ENCODE peak calls at places on chromosome 4, in six cellular contexts. One of them, this sample, is unnamed.

GRCh38 chr4:53520114-53520513 is 71.2 kb downstream of the LNX1 start:
- DNase-seq in stimulated activated CD4-positive, alpha-beta T cell treated with anti-CD3 and anti-CD28 coated beads, TNF-alpha, amount 100 ng/mL, for 4 hours: no peak
- DNase-seq in mesothelial cell of epicardium: no peak
- DNase-seq in non-pigmented ciliary epithelial cell: no peak
- DNase-seq in stimulated activated CD8-positive, alpha-beta memory T cell treated with anti-CD3 and anti-CD28 coated beads, Interleukin-15, amount 100 ng/mL, for 4 hours: no peak
- DNase-seq in head of caudate nucleus: no peak
- DNase-seq in this sample: no peak

GRCh38 chr4:82591592-82591991 is 29.8 kb upstream of the TMEM150C start:
- DNase-seq in stimulated activated CD8-positive, alpha-beta memory T cell treated with anti-CD3 and anti-CD28 coated beads, Interleukin-15, amount 100 ng/mL, for 4 hours: no peak
- DNase-seq in stimulated activated CD4-positive, alpha-beta T cell treated with anti-CD3 and anti-CD28 coated beads, TNF-alpha, amount 100 ng/mL, for 4 hours: no peak
- DNase-seq in non-pigmented ciliary epithelial cell: no peak
- DNase-seq in head of caudate nucleus: no peak
- DNase-seq in mesothelial cell of epicardium: no peak
- DNase-seq in this sample: no peak

GRCh38 chr4:78138252-78138651 is 81.1 kb downstream of the FRAS1 start:
- DNase-seq in head of caudate nucleus: no peak
- DNase-seq in stimulated activated CD8-positive, alpha-beta memory T cell treated with anti-CD3 and anti-CD28 coated beads, Interleukin-15, amount 100 ng/mL, for 4 hours: no peak
- DNase-seq in stimulated activated CD4-positive, alpha-beta T cell treated with anti-CD3 and anti-CD28 coated beads, TNF-alpha, amount 100 ng/mL, for 4 hours: no peak
- DNase-seq in mesothelial cell of epicardium: no peak
- DNase-seq in non-pigmented ciliary epithelial cell: no peak
- DNase-seq in this sample: no peak

GRCh38 chr4:112170451-112170993 is 25.3 kb downstream of the FAM241A start:
- DNase-seq in mesothelial cell of epicardium: no peak
- DNase-seq in stimulated activated CD4-positive, alpha-beta T cell treated with anti-CD3 and anti-CD28 coated beads, TNF-alpha, amount 100 ng/mL, for 4 hours: no peak
- DNase-seq in stimulated activated CD8-positive, alpha-beta memory T cell treated with anti-CD3 and anti-CD28 coated beads, Interleukin-15, amount 100 ng/mL, for 4 hours: no peak
- DNase-seq in non-pigmented ciliary epithelial cell: peak; percentile 75
- DNase-seq in head of caudate nucleus: no peak
- DNase-seq in this sample: no peak

GRCh38 chr4:2484993-2485392 is 16.1 kb downstream of the RNF4 start:
- DNase-seq in stimulated activated CD4-positive, alpha-beta T cell treated with anti-CD3 and anti-CD28 coated beads, TNF-alpha, amount 100 ng/mL, for 4 hours: peak; percentile 26
- DNase-seq in stimulated activated CD8-positive, alpha-beta memory T cell treated with anti-CD3 and anti-CD28 coated beads, Interleukin-15, amount 100 ng/mL, for 4 hours: peak; percentile 34
- DNase-seq in head of caudate nucleus: peak; percentile 66
- DNase-seq in mesothelial cell of epicardium: no peak
- DNase-seq in non-pigmented ciliary epithelial cell: no peak
- DNase-seq in this sample: peak; percentile 64

GRCh38 chr4:97593248-97593647 is 550.0 kb downstream of the STPG2 start:
- DNase-seq in stimulated activated CD8-positive, alpha-beta memory T cell treated with anti-CD3 and anti-CD28 coated beads, Interleukin-15, amount 100 ng/mL, for 4 hours: no peak
- DNase-seq in mesothelial cell of epicardium: no peak
- DNase-seq in head of caudate nucleus: no peak
- DNase-seq in stimulated activated CD4-positive, alpha-beta T cell treated with anti-CD3 and anti-CD28 coated beads, TNF-alpha, amount 100 ng/mL, for 4 hours: no peak
- DNase-seq in non-pigmented ciliary epithelial cell: no peak
- DNase-seq in this sample: no peak

GRCh38 chr4:84971319-84971932 is 4.9 kb upstream of the WDFY3 start:
- DNase-seq in mesothelial cell of epicardium: no peak
- DNase-seq in head of caudate nucleus: no peak
- DNase-seq in non-pigmented ciliary epithelial cell: no peak
- DNase-seq in stimulated activated CD4-positive, alpha-beta T cell treated with anti-CD3 and anti-CD28 coated beads, TNF-alpha, amount 100 ng/mL, for 4 hours: no peak
- DNase-seq in stimulated activated CD8-positive, alpha-beta memory T cell treated with anti-CD3 and anti-CD28 coated beads, Interleukin-15, amount 100 ng/mL, for 4 hours: no peak
- DNase-seq in this sample: no peak

GRCh38 chr4:134934036-134934806 is 732.6 kb upstream of the PABPC4L start:
- DNase-seq in stimulated activated CD4-positive, alpha-beta T cell treated with anti-CD3 and anti-CD28 coated beads, TNF-alpha, amount 100 ng/mL, for 4 hours: no peak
- DNase-seq in head of caudate nucleus: no peak
- DNase-seq in mesothelial cell of epicardium: no peak
- DNase-seq in stimulated activated CD8-positive, alpha-beta memory T cell treated with anti-CD3 and anti-CD28 coated beads, Interleukin-15, amount 100 ng/mL, for 4 hours: no peak
- DNase-seq in non-pigmented ciliary epithelial cell: no peak
- DNase-seq in this sample: no peak

GRCh38 chr4:110287130-110287529 is 88.7 kb upstream of the ELOVL6 start:
- DNase-seq in stimulated activated CD4-positive, alpha-beta T cell treated with anti-CD3 and anti-CD28 coated beads, TNF-alpha, amount 100 ng/mL, for 4 hours: no peak
- DNase-seq in stimulated activated CD8-positive, alpha-beta memory T cell treated with anti-CD3 and anti-CD28 coated beads, Interleukin-15, amount 100 ng/mL, for 4 hours: no peak
- DNase-seq in head of caudate nucleus: no peak
- DNase-seq in non-pigmented ciliary epithelial cell: peak; percentile 55
- DNase-seq in mesothelial cell of epicardium: no peak
- DNase-seq in this sample: no peak

GRCh38 chr4:67393699-67394281 is 151.5 kb downstream of the CENPC start:
- DNase-seq in head of caudate nucleus: no peak
- DNase-seq in non-pigmented ciliary epithelial cell: no peak
- DNase-seq in stimulated activated CD4-positive, alpha-beta T cell treated with anti-CD3 and anti-CD28 coated beads, TNF-alpha, amount 100 ng/mL, for 4 hours: no peak
- DNase-seq in mesothelial cell of epicardium: no peak
- DNase-seq in stimulated activated CD8-positive, alpha-beta memory T cell treated with anti-CD3 and anti-CD28 coated beads, Interleukin-15, amount 100 ng/mL, for 4 hours: no peak
- DNase-seq in this sample: no peak

GRCh38 chr4:159722052-159722451 is 619.2 kb downstream of the RAPGEF2 start:
- DNase-seq in non-pigmented ciliary epithelial cell: no peak
- DNase-seq in head of caudate nucleus: no peak
- DNase-seq in stimulated activated CD8-positive, alpha-beta memory T cell treated with anti-CD3 and anti-CD28 coated beads, Interleukin-15, amount 100 ng/mL, for 4 hours: no peak
- DNase-seq in mesothelial cell of epicardium: no peak
- DNase-seq in stimulated activated CD4-positive, alpha-beta T cell treated with anti-CD3 and anti-CD28 coated beads, TNF-alpha, amount 100 ng/mL, for 4 hours: no peak
- DNase-seq in this sample: no peak

GRCh38 chr4:181193162-181193930 is 1049.9 kb upstream of the TENM3 start:
- DNase-seq in non-pigmented ciliary epithelial cell: no peak
- DNase-seq in stimulated activated CD8-positive, alpha-beta memory T cell treated with anti-CD3 and anti-CD28 coated beads, Interleukin-15, amount 100 ng/mL, for 4 hours: no peak
- DNase-seq in stimulated activated CD4-positive, alpha-beta T cell treated with anti-CD3 and anti-CD28 coated beads, TNF-alpha, amount 100 ng/mL, for 4 hours: no peak
- DNase-seq in head of caudate nucleus: no peak
- DNase-seq in mesothelial cell of epicardium: no peak
- DNase-seq in this sample: no peak

GRCh38 chr4:123569541-123569940 is 172.9 kb downstream of the SPRY1 start:
- DNase-seq in stimulated activated CD4-positive, alpha-beta T cell treated with anti-CD3 and anti-CD28 coated beads, TNF-alpha, amount 100 ng/mL, for 4 hours: no peak
- DNase-seq in non-pigmented ciliary epithelial cell: no peak
- DNase-seq in mesothelial cell of epicardium: no peak
- DNase-seq in head of caudate nucleus: no peak
- DNase-seq in stimulated activated CD8-positive, alpha-beta memory T cell treated with anti-CD3 and anti-CD28 coated beads, Interleukin-15, amount 100 ng/mL, for 4 hours: no peak
- DNase-seq in this sample: no peak

GRCh38 chr4:72631296-72631695 is 62.3 kb upstream of the ADAMTS3 start:
- DNase-seq in stimulated activated CD4-positive, alpha-beta T cell treated with anti-CD3 and anti-CD28 coated beads, TNF-alpha, amount 100 ng/mL, for 4 hours: no peak
- DNase-seq in head of caudate nucleus: no peak
- DNase-seq in non-pigmented ciliary epithelial cell: peak; percentile 83
- DNase-seq in mesothelial cell of epicardium: no peak
- DNase-seq in stimulated activated CD8-positive, alpha-beta memory T cell treated with anti-CD3 and anti-CD28 coated beads, Interleukin-15, amount 100 ng/mL, for 4 hours: no peak
- DNase-seq in this sample: no peak

GRCh38 chr4:90024519-90024918 is 102.7 kb upstream of the CCSER1 start:
- DNase-seq in non-pigmented ciliary epithelial cell: no peak
- DNase-seq in mesothelial cell of epicardium: no peak
- DNase-seq in stimulated activated CD8-positive, alpha-beta memory T cell treated with anti-CD3 and anti-CD28 coated beads, Interleukin-15, amount 100 ng/mL, for 4 hours: no peak
- DNase-seq in head of caudate nucleus: no peak
- DNase-seq in stimulated activated CD4-positive, alpha-beta T cell treated with anti-CD3 and anti-CD28 coated beads, TNF-alpha, amount 100 ng/mL, for 4 hours: no peak
- DNase-seq in this sample: no peak

GRCh38 chr4:17817027-17817426 is 6.2 kb downstream of the NCAPG start:
- DNase-seq in stimulated activated CD8-positive, alpha-beta memory T cell treated with anti-CD3 and anti-CD28 coated beads, Interleukin-15, amount 100 ng/mL, for 4 hours: no peak
- DNase-seq in mesothelial cell of epicardium: no peak
- DNase-seq in stimulated activated CD4-positive, alpha-beta T cell treated with anti-CD3 and anti-CD28 coated beads, TNF-alpha, amount 100 ng/mL, for 4 hours: no peak
- DNase-seq in head of caudate nucleus: no peak
- DNase-seq in non-pigmented ciliary epithelial cell: peak; percentile 57
- DNase-seq in this sample: no peak

GRCh38 chr4:172356002-172356401 is 542.8 kb downstream of the GALNTL6 start:
- DNase-seq in mesothelial cell of epicardium: no peak
- DNase-seq in head of caudate nucleus: no peak
- DNase-seq in stimulated activated CD4-positive, alpha-beta T cell treated with anti-CD3 and anti-CD28 coated beads, TNF-alpha, amount 100 ng/mL, for 4 hours: no peak
- DNase-seq in non-pigmented ciliary epithelial cell: peak; percentile 23
- DNase-seq in stimulated activated CD8-positive, alpha-beta memory T cell treated with anti-CD3 and anti-CD28 coated beads, Interleukin-15, amount 100 ng/mL, for 4 hours: no peak
- DNase-seq in this sample: no peak

GRCh38 chr4:27270435-27270834 is 409.8 kb downstream of the STIM2 start:
- DNase-seq in stimulated activated CD4-positive, alpha-beta T cell treated with anti-CD3 and anti-CD28 coated beads, TNF-alpha, amount 100 ng/mL, for 4 hours: no peak
- DNase-seq in mesothelial cell of epicardium: no peak
- DNase-seq in non-pigmented ciliary epithelial cell: no peak
- DNase-seq in head of caudate nucleus: no peak
- DNase-seq in stimulated activated CD8-positive, alpha-beta memory T cell treated with anti-CD3 and anti-CD28 coated beads, Interleukin-15, amount 100 ng/mL, for 4 hours: no peak
- DNase-seq in this sample: no peak

GRCh38 chr4:125049711-125050110 is 265.0 kb upstream of the FAT4 start:
- DNase-seq in stimulated activated CD4-positive, alpha-beta T cell treated with anti-CD3 and anti-CD28 coated beads, TNF-alpha, amount 100 ng/mL, for 4 hours: no peak
- DNase-seq in stimulated activated CD8-positive, alpha-beta memory T cell treated with anti-CD3 and anti-CD28 coated beads, Interleukin-15, amount 100 ng/mL, for 4 hours: no peak
- DNase-seq in mesothelial cell of epicardium: no peak
- DNase-seq in non-pigmented ciliary epithelial cell: no peak
- DNase-seq in head of caudate nucleus: no peak
- DNase-seq in this sample: no peak

GRCh38 chr4:112109455-112110425 is 35.5 kb upstream of the FAM241A start:
- DNase-seq in non-pigmented ciliary epithelial cell: no peak
- DNase-seq in mesothelial cell of epicardium: no peak
- DNase-seq in head of caudate nucleus: no peak
- DNase-seq in stimulated activated CD8-positive, alpha-beta memory T cell treated with anti-CD3 and anti-CD28 coated beads, Interleukin-15, amount 100 ng/mL, for 4 hours: no peak
- DNase-seq in stimulated activated CD4-positive, alpha-beta T cell treated with anti-CD3 and anti-CD28 coated beads, TNF-alpha, amount 100 ng/mL, for 4 hours: no peak
- DNase-seq in this sample: no peak

GRCh38 chr4:89056292-89056952 is 563 bp downstream of the FAM13A start:
- DNase-seq in mesothelial cell of epicardium: no peak
- DNase-seq in stimulated activated CD4-positive, alpha-beta T cell treated with anti-CD3 and anti-CD28 coated beads, TNF-alpha, amount 100 ng/mL, for 4 hours: no peak
- DNase-seq in stimulated activated CD8-positive, alpha-beta memory T cell treated with anti-CD3 and anti-CD28 coated beads, Interleukin-15, amount 100 ng/mL, for 4 hours: no peak
- DNase-seq in head of caudate nucleus: no peak
- DNase-seq in non-pigmented ciliary epithelial cell: no peak
- DNase-seq in this sample: no peak

GRCh38 chr4:138891610-138892009 is 124.0 kb upstream of the NOCT start:
- DNase-seq in stimulated activated CD4-positive, alpha-beta T cell treated with anti-CD3 and anti-CD28 coated beads, TNF-alpha, amount 100 ng/mL, for 4 hours: no peak
- DNase-seq in non-pigmented ciliary epithelial cell: no peak
- DNase-seq in stimulated activated CD8-positive, alpha-beta memory T cell treated with anti-CD3 and anti-CD28 coated beads, Interleukin-15, amount 100 ng/mL, for 4 hours: no peak
- DNase-seq in head of caudate nucleus: no peak
- DNase-seq in mesothelial cell of epicardium: no peak
- DNase-seq in this sample: no peak

GRCh38 chr4:47415719-47416118 is 47.8 kb downstream of the COMMD8 start:
- DNase-seq in head of caudate nucleus: no peak
- DNase-seq in stimulated activated CD4-positive, alpha-beta T cell treated with anti-CD3 and anti-CD28 coated beads, TNF-alpha, amount 100 ng/mL, for 4 hours: no peak
- DNase-seq in mesothelial cell of epicardium: no peak
- DNase-seq in non-pigmented ciliary epithelial cell: no peak
- DNase-seq in stimulated activated CD8-positive, alpha-beta memory T cell treated with anti-CD3 and anti-CD28 coated beads, Interleukin-15, amount 100 ng/mL, for 4 hours: no peak
- DNase-seq in this sample: no peak

GRCh38 chr4:127188847-127189246 is 443.9 kb upstream of the INTU start:
- DNase-seq in head of caudate nucleus: no peak
- DNase-seq in mesothelial cell of epicardium: no peak
- DNase-seq in stimulated activated CD8-positive, alpha-beta memory T cell treated with anti-CD3 and anti-CD28 coated beads, Interleukin-15, amount 100 ng/mL, for 4 hours: no peak
- DNase-seq in stimulated activated CD4-positive, alpha-beta T cell treated with anti-CD3 and anti-CD28 coated beads, TNF-alpha, amount 100 ng/mL, for 4 hours: no peak
- DNase-seq in non-pigmented ciliary epithelial cell: no peak
- DNase-seq in this sample: no peak

GRCh38 chr4:68407868-68408190 is 39.4 kb upstream of the TMPRSS11E start:
- DNase-seq in non-pigmented ciliary epithelial cell: no peak
- DNase-seq in stimulated activated CD8-positive, alpha-beta memory T cell treated with anti-CD3 and anti-CD28 coated beads, Interleukin-15, amount 100 ng/mL, for 4 hours: no peak
- DNase-seq in mesothelial cell of epicardium: no peak
- DNase-seq in stimulated activated CD4-positive, alpha-beta T cell treated with anti-CD3 and anti-CD28 coated beads, TNF-alpha, amount 100 ng/mL, for 4 hours: no peak
- DNase-seq in head of caudate nucleus: no peak
- DNase-seq in this sample: no peak

GRCh38 chr4:2337896-2338295 is 76.0 kb upstream of the MXD4 start:
- DNase-seq in stimulated activated CD8-positive, alpha-beta memory T cell treated with anti-CD3 and anti-CD28 coated beads, Interleukin-15, amount 100 ng/mL, for 4 hours: no peak
- DNase-seq in mesothelial cell of epicardium: peak; percentile 37
- DNase-seq in stimulated activated CD4-positive, alpha-beta T cell treated with anti-CD3 and anti-CD28 coated beads, TNF-alpha, amount 100 ng/mL, for 4 hours: no peak
- DNase-seq in head of caudate nucleus: no peak
- DNase-seq in non-pigmented ciliary epithelial cell: no peak
- DNase-seq in this sample: no peak

GRCh38 chr4:168634276-168634802 is 137.5 kb downstream of the PALLD start:
- DNase-seq in mesothelial cell of epicardium: peak; percentile 72
- DNase-seq in stimulated activated CD8-positive, alpha-beta memory T cell treated with anti-CD3 and anti-CD28 coated beads, Interleukin-15, amount 100 ng/mL, for 4 hours: no peak
- DNase-seq in non-pigmented ciliary epithelial cell: peak; percentile 97
- DNase-seq in head of caudate nucleus: no peak
- DNase-seq in stimulated activated CD4-positive, alpha-beta T cell treated with anti-CD3 and anti-CD28 coated beads, TNF-alpha, amount 100 ng/mL, for 4 hours: no peak
- DNase-seq in this sample: no peak

GRCh38 chr4:183876268-183876934 is 28.7 kb upstream of the STOX2 start:
- DNase-seq in head of caudate nucleus: peak; percentile 23
- DNase-seq in mesothelial cell of epicardium: peak; percentile 91
- DNase-seq in stimulated activated CD8-positive, alpha-beta memory T cell treated with anti-CD3 and anti-CD28 coated beads, Interleukin-15, amount 100 ng/mL, for 4 hours: no peak
- DNase-seq in non-pigmented ciliary epithelial cell: peak; percentile 36
- DNase-seq in stimulated activated CD4-positive, alpha-beta T cell treated with anti-CD3 and anti-CD28 coated beads, TNF-alpha, amount 100 ng/mL, for 4 hours: no peak
- DNase-seq in this sample: no peak

GRCh38 chr4:113979973-113980615 is 647 bp upstream of the ARSJ start:
- DNase-seq in non-pigmented ciliary epithelial cell: no peak
- DNase-seq in head of caudate nucleus: no peak
- DNase-seq in stimulated activated CD4-positive, alpha-beta T cell treated with anti-CD3 and anti-CD28 coated beads, TNF-alpha, amount 100 ng/mL, for 4 hours: no peak
- DNase-seq in mesothelial cell of epicardium: no peak
- DNase-seq in stimulated activated CD8-positive, alpha-beta memory T cell treated with anti-CD3 and anti-CD28 coated beads, Interleukin-15, amount 100 ng/mL, for 4 hours: no peak
- DNase-seq in this sample: no peak

GRCh38 chr4:174265917-174266316 is 17.6 kb downstream of the FBXO8 start:
- DNase-seq in stimulated activated CD8-positive, alpha-beta memory T cell treated with anti-CD3 and anti-CD28 coated beads, Interleukin-15, amount 100 ng/mL, for 4 hours: no peak
- DNase-seq in stimulated activated CD4-positive, alpha-beta T cell treated with anti-CD3 and anti-CD28 coated beads, TNF-alpha, amount 100 ng/mL, for 4 hours: no peak
- DNase-seq in non-pigmented ciliary epithelial cell: no peak
- DNase-seq in head of caudate nucleus: no peak
- DNase-seq in mesothelial cell of epicardium: no peak
- DNase-seq in this sample: no peak

GRCh38 chr4:165715989-165716388 is 157.0 kb upstream of the TLL1 start:
- DNase-seq in non-pigmented ciliary epithelial cell: no peak
- DNase-seq in mesothelial cell of epicardium: no peak
- DNase-seq in stimulated activated CD8-positive, alpha-beta memory T cell treated with anti-CD3 and anti-CD28 coated beads, Interleukin-15, amount 100 ng/mL, for 4 hours: no peak
- DNase-seq in head of caudate nucleus: no peak
- DNase-seq in stimulated activated CD4-positive, alpha-beta T cell treated with anti-CD3 and anti-CD28 coated beads, TNF-alpha, amount 100 ng/mL, for 4 hours: no peak
- DNase-seq in this sample: no peak

GRCh38 chr4:121957266-121957665 is 5.4 kb upstream of the TRPC3 start:
- DNase-seq in stimulated activated CD4-positive, alpha-beta T cell treated with anti-CD3 and anti-CD28 coated beads, TNF-alpha, amount 100 ng/mL, for 4 hours: no peak
- DNase-seq in non-pigmented ciliary epithelial cell: no peak
- DNase-seq in stimulated activated CD8-positive, alpha-beta memory T cell treated with anti-CD3 and anti-CD28 coated beads, Interleukin-15, amount 100 ng/mL, for 4 hours: no peak
- DNase-seq in head of caudate nucleus: no peak
- DNase-seq in mesothelial cell of epicardium: no peak
- DNase-seq in this sample: no peak

GRCh38 chr4:18022572-18023039 is 1.1 kb upstream of the LCORL start:
- DNase-seq in mesothelial cell of epicardium: no peak
- DNase-seq in non-pigmented ciliary epithelial cell: no peak
- DNase-seq in stimulated activated CD8-positive, alpha-beta memory T cell treated with anti-CD3 and anti-CD28 coated beads, Interleukin-15, amount 100 ng/mL, for 4 hours: no peak
- DNase-seq in stimulated activated CD4-positive, alpha-beta T cell treated with anti-CD3 and anti-CD28 coated beads, TNF-alpha, amount 100 ng/mL, for 4 hours: no peak
- DNase-seq in head of caudate nucleus: no peak
- DNase-seq in this sample: no peak

GRCh38 chr4:169410839-169411770 is 140.3 kb upstream of the SH3RF1 start:
- DNase-seq in stimulated activated CD4-positive, alpha-beta T cell treated with anti-CD3 and anti-CD28 coated beads, TNF-alpha, amount 100 ng/mL, for 4 hours: no peak
- DNase-seq in stimulated activated CD8-positive, alpha-beta memory T cell treated with anti-CD3 and anti-CD28 coated beads, Interleukin-15, amount 100 ng/mL, for 4 hours: no peak
- DNase-seq in mesothelial cell of epicardium: no peak
- DNase-seq in non-pigmented ciliary epithelial cell: peak; percentile 44
- DNase-seq in head of caudate nucleus: no peak
- DNase-seq in this sample: no peak

GRCh38 chr4:8675383-8675782 is 82.8 kb downstream of the CPZ start:
- DNase-seq in stimulated activated CD4-positive, alpha-beta T cell treated with anti-CD3 and anti-CD28 coated beads, TNF-alpha, amount 100 ng/mL, for 4 hours: no peak
- DNase-seq in stimulated activated CD8-positive, alpha-beta memory T cell treated with anti-CD3 and anti-CD28 coated beads, Interleukin-15, amount 100 ng/mL, for 4 hours: no peak
- DNase-seq in head of caudate nucleus: no peak
- DNase-seq in non-pigmented ciliary epithelial cell: no peak
- DNase-seq in mesothelial cell of epicardium: peak; percentile 68
- DNase-seq in this sample: no peak

This sample was measured in activated B cell treated with CpG ODN at 0.5 μM for 24 hours.